ENCODE peak calls at places on chromosomes 7 and 10, in seven cellular contexts. A, V, B, E, Y, P and Q are unnamed samples.
A peak's percentile ranks its signal among the peaks of the same experiment; 100 is the strongest.

GRCh38 chr10:124569623-124570470 is 108.2 kb downstream of the LHPP start:
- DNase-seq in B (no peak), A (no peak), P (no peak), Y (no peak), E (no peak), V (no peak), Q (no peak)

GRCh38 chr7:141227454-141227853 is 153.6 kb downstream of the TMEM178B start:
- DNase-seq in E (no peak), B (no peak), P (no peak), V (no peak), A (no peak), Y (no peak), Q (peak; percentile 68)

GRCh38 chr7:28550580-28551205 is 138.4 kb downstream of the CREB5 start:
- DNase-seq in Y (no peak), B (no peak), E (no peak), A (no peak), V (no peak), P (peak; percentile 12), Q (no peak)

GRCh38 chr10:60883187-60883586 is 60.8 kb downstream of the RHOBTB1 start:
- DNase-seq in Y (no peak), B (no peak), A (peak; percentile 33), E (no peak), V (no peak), P (no peak), Q (peak; percentile 56)

GRCh38 chr10:124394583-124394982 is 24.1 kb downstream of the OAT start:
- DNase-seq in B (no peak), P (no peak), V (no peak), Y (no peak), A (no peak), E (no peak), Q (peak; percentile 42)

GRCh38 chr10:22816298-22816653 is 101.9 kb upstream of the PIP4K2A start:
- DNase-seq in E (peak; percentile 85), A (peak; percentile 92), B (no peak), V (no peak), P (no peak), Y (no peak), Q (no peak)

GRCh38 chr10:20768849-20769248 is 128.3 kb downstream of the NEBL start:
- DNase-seq in Y (no peak), P (peak; percentile 20), B (no peak), V (no peak), A (peak; percentile 66), E (no peak), Q (peak; percentile 24)

GRCh38 chr10:110827872-110828271 is 43.9 kb upstream of the PDCD4 start:
- DNase-seq in E (no peak), A (no peak), B (no peak), V (no peak), P (no peak), Y (no peak), Q (no peak)

GRCh38 chr10:48606530-48607355 is 1.9 kb upstream of the ARHGAP22 start:
- DNase-seq in V (no peak), P (no peak), E (peak; percentile 93), Y (peak; percentile 25), B (no peak), A (peak; percentile 94), Q (no peak)

GRCh38 chr7:99448855-99449254 is 10.1 kb downstream of the CPSF4 start:
- DNase-seq in P (no peak), Y (no peak), B (no peak), V (no peak), A (no peak), E (no peak), Q (no peak)

GRCh38 chr7:142468871-142469652 is 211.2 kb upstream of the PRSS58 start:
- DNase-seq in E (no peak), V (no peak), P (no peak), Y (no peak), A (no peak), B (no peak), Q (no peak)

GRCh38 chr7:111459757-111460280 is 102.5 kb downstream of the IMMP2L start:
- DNase-seq in B (no peak), E (no peak), A (no peak), Y (no peak), P (no peak), V (no peak), Q (no peak)

GRCh38 chr7:79055722-79056415 is 397.6 kb downstream of the MAGI2 start:
- DNase-seq in B (no peak), E (no peak), Y (no peak), A (no peak), V (peak; percentile 76), P (peak; percentile 53), Q (no peak)

GRCh38 chr7:9507281-9507680 is 1073.9 kb downstream of the NXPH1 start:
- DNase-seq in A (peak; percentile 76), V (no peak), B (no peak), E (no peak), P (no peak), Y (no peak), Q (peak; percentile 11)

GRCh38 chr10:70432101-70432500 is 9.4 kb downstream of the NODAL start:
- DNase-seq in B (no peak), E (no peak), Y (no peak), P (no peak), V (no peak), A (no peak), Q (no peak)

GRCh38 chr10:19256331-19256730 is 207.7 kb downstream of the MALRD1 start:
- DNase-seq in A (no peak), V (no peak), Y (no peak), B (no peak), E (no peak), P (no peak), Q (no peak)